ENCODE peak calls at places on chromosomes 6 and 20, in six cellular contexts. S is HCT116, C is GM12878, J is HepG2, R is K562, X is NT2/D1. O is an unnamed sample.
A peak's percentile ranks its signal among the peaks of the same experiment; 100 is the strongest.

GRCh38 chr20:3224681-3225421 is 14.1 kb downstream of the SLC4A11 start:
- DNase-seq in X (no peak), C (no peak), S (no peak), R (no peak), J (peak; percentile 83), O (no peak)

GRCh38 chr20:14780508-14780907 is 443.1 kb upstream of the FLRT3 start:
- DNase-seq in S (no peak), R (no peak), X (no peak), J (no peak), C (no peak), O (no peak)

GRCh38 chr20:33909331-33909921 is 84.3 kb upstream of the RALY start:
- DNase-seq in R (no peak), X (peak; percentile 32), C (no peak), S (peak; percentile 12), J (peak; percentile 99), O (no peak)

GRCh38 chr6:18513253-18513798 is 126.2 kb downstream of the RNF144B start:
- DNase-seq in X (no peak), J (no peak), R (no peak), S (no peak), C (no peak), O (no peak)

GRCh38 chr20:53382263-53382844 is 211.3 kb downstream of the ZNF217 start:
- DNase-seq in C (no peak), J (no peak), X (no peak), R (no peak), S (no peak), O (no peak)

GRCh38 chr6:85464260-85464644 is 14.4 kb downstream of the NT5E start:
- DNase-seq in C (no peak), R (no peak), J (no peak), S (peak; percentile 97), X (no peak), O (no peak)

GRCh38 chr6:157106487-157106886 is 216.8 kb downstream of the TMEM242 start:
- DNase-seq in R (peak; percentile 35), C (no peak), X (no peak), J (no peak), S (peak; percentile 29), O (no peak)

GRCh38 chr6:143233563-143234285 is 173.0 kb downstream of the AIG1 start:
- DNase-seq in S (no peak), X (no peak), R (no peak), J (no peak), C (no peak), O (no peak)

GRCh38 chr20:57526067-57526884 is 1.3 kb upstream of the CTCFL start:
- DNase-seq in J (peak; percentile 50), S (peak; percentile 15), C (no peak), X (peak; percentile 39), R (peak; percentile 95), O (peak; percentile 74)

GRCh38 chr20:17843246-17844132 is 125.1 kb downstream of the SNX5 start:
- DNase-seq in X (no peak), R (no peak), J (no peak), C (no peak), S (peak; percentile 88), O (no peak)

GRCh38 chr6:53065266-53066058 is at the start of gene FBXO9:
- DNase-seq in J (peak; percentile 58), S (no peak), R (peak; percentile 80), C (no peak), X (no peak), O (no peak)

GRCh38 chr20:45968801-45969711 is 2.9 kb downstream of the ZNF335 start:
- DNase-seq in C (no peak), R (no peak), J (no peak), S (no peak), X (no peak), O (no peak)

GRCh38 chr20:45019027-45019763 is 52.9 kb downstream of the STK4 start:
- DNase-seq in S (no peak), J (no peak), R (no peak), C (no peak), X (no peak), O (no peak)

GRCh38 chr20:10002871-10003270 is 31.9 kb upstream of the ANKEF1 start:
- DNase-seq in S (no peak), R (no peak), X (no peak), J (no peak), C (no peak), O (no peak)

GRCh38 chr6:122704086-122704485 is 75.4 kb upstream of the FABP7 start:
- DNase-seq in J (no peak), X (no peak), R (no peak), C (no peak), S (no peak), O (no peak)

GRCh38 chr6:140441256-140441655 is 1066.8 kb upstream of the CITED2 start:
- DNase-seq in X (peak; percentile 16), J (peak; percentile 46), C (no peak), R (peak; percentile 47), S (no peak), O (no peak)
- TF ChIP-seq ZNF274 in X (no peak), J (no peak), C (no peak), R (no peak), S (no peak), O (no peak)

GRCh38 chr6:30542404-30542725 is 13.9 kb downstream of the GNL1 start:
- DNase-seq in X (no peak), R (no peak), J (no peak), C (no peak), S (no peak), O (no peak)

GRCh38 chr6:30543824-30544223 is 12.5 kb downstream of the GNL1 start:
- DNase-seq in X (no peak), R (no peak), J (no peak), C (no peak), S (no peak), O (no peak)

GRCh38 chr6:30542915-30543314 is 13.4 kb downstream of the GNL1 start:
- DNase-seq in C (no peak), J (no peak), R (no peak), X (no peak), S (no peak), O (no peak)

GRCh38 chr6:30547454-30547853 is 8.8 kb downstream of the GNL1 start:
- DNase-seq in J (no peak), S (no peak), R (no peak), X (no peak), C (no peak), O (no peak)

DNA sequence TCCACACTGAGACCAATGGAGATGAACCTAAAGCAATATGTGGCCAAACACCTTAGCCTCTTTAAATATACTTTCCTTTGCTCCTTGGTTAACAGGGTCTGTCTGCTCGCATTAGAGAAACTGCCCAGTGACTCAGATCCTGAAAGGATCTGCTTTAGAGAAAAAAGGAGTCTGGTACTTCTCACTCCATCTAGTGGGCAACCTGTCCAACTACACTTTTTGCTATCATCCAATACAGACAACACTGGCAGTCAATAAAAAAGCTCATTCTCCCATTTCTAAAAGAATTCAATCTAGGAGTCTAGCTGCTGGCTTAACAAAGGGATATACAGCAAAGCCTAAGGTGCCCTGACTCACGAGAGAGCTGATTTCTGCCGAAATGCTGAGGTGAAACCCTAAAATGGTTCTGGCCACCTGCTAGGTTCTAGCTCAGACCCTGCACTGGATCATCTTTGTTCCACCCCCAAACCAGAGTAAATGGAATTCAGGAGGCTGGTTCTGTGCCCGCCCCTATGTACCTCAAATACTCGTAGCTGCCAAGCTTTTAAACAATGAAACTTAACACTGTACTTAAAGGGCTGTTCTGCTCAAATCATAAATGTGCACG is 11.5 kb downstream of the GNL1 start:
- DNase-seq in R (peak; percentile 73), X (no peak), S (peak; percentile 36), C (no peak), J (peak; percentile 55), O (no peak)
- TF ChIP-seq ZNF274 in R (no peak), X (no peak), S (no peak), C (no peak), J (no peak), O (no peak)

DNA sequence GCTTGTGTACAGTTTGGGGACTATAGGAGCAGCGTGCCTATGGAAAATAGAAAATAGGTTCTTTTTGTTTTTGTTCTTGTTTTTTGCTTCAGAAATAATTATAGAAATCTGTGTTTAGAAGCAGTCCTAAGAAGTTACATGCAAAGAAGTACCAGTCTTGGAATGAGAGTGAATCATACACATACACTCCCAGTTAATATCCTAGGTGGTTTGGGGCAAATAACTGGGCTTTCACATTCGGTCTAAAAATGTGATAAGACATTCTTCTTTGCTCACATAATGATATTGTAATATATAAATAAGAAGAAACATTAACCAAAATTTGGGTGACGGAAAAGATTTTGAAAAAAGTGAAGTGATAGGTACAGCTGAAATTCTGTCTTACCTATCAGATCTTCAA is 61.0 kb downstream of the ENPP1 start:
- DNase-seq in J (no peak), X (no peak), C (no peak), S (no peak), R (no peak), O (no peak)
- TF ChIP-seq ZNF274 in J (no peak), X (no peak), C (no peak), S (no peak), R (no peak), O (no peak)

GRCh38 chr6:9140181-9140580 is 704.8 kb upstream of the SLC35B3 start:
- DNase-seq in C (no peak), R (no peak), X (no peak), J (no peak), S (no peak), O (no peak)
- TF ChIP-seq ZNF274 in C (no peak), R (no peak), X (no peak), J (no peak), S (no peak), O (no peak)

DNA sequence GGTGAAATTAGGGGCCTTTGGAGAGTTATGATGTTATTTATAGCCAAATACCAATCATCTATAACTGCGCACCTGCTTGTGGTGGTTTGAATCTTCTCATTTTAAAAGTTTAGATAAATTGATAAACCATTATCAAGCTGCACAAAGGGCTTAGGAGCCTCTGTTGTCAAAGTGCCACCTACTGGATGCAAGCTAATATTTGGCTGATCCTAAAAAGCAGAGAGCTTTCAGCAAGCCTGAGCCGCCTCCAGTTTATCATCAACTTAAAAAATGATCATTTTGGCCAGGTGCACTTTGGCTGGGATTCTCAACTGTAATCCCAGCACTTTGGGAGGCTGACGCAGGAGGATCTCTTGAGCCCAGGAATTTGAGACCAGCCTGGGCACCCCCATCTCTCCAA is 58.5 kb upstream of the ATXN1 start:
- DNase-seq in S (no peak), J (no peak), C (no peak), X (no peak), R (peak; percentile 26), O (no peak)
- TF ChIP-seq ZNF274 in S (no peak), J (no peak), C (no peak), X (no peak), R (no peak), O (no peak)

GRCh38 chr6:82143041-82143481 is 104.5 kb downstream of the IBTK start:
- DNase-seq in X (no peak), J (no peak), S (no peak), R (no peak), C (no peak), O (no peak)

GRCh38 chr6:82142524-82142923 is 105.0 kb downstream of the IBTK start:
- DNase-seq in C (no peak), S (no peak), R (no peak), X (no peak), J (no peak), O (no peak)

GRCh38 chr6:82144852-82145332 is 102.7 kb downstream of the IBTK start:
- DNase-seq in X (no peak), J (peak; percentile 56), C (no peak), S (peak; percentile 57), R (peak; percentile 4), O (no peak)

GRCh38 chr6:82145926-82146452 is 101.6 kb downstream of the IBTK start:
- DNase-seq in R (no peak), X (no peak), C (no peak), S (no peak), J (no peak), O (no peak)

GRCh38 chr6:82144007-82144851 is 103.3 kb downstream of the IBTK start:
- DNase-seq in R (peak; percentile 6), J (peak; percentile 67), C (peak; percentile 26), S (peak; percentile 75), X (no peak), O (no peak)
- TF ChIP-seq ZNF274 in R (no peak), J (no peak), C (no peak), S (no peak), X (no peak), O (no peak)

O was measured in H1.